ENCODE peak calls at places on chromosomes 6 and 20, in eight cellular contexts. One of them, this sample, is unnamed.

GRCh38 chr6:47256981-47257730 is 52.5 kb downstream of the TNFRSF21 start:
- DNase-seq in tibial nerve: no peak
- DNase-seq in NT2/D1: no peak
- DNase-seq in foreskin melanocyte: no peak
- DNase-seq in CD8-positive, alpha-beta T cell: no peak
- DNase-seq in GM12865: no peak
- DNase-seq in ACHN: no peak
- DNase-seq in effector memory CD8-positive, alpha-beta T cell: no peak
- DNase-seq in this sample: no peak

GRCh38 chr6:156098858-156099257 is 643.2 kb upstream of the NOX3 start:
- DNase-seq in tibial nerve: no peak
- DNase-seq in NT2/D1: no peak
- DNase-seq in foreskin melanocyte: no peak
- DNase-seq in CD8-positive, alpha-beta T cell: no peak
- DNase-seq in GM12865: no peak
- DNase-seq in ACHN: no peak
- DNase-seq in effector memory CD8-positive, alpha-beta T cell: no peak
- DNase-seq in this sample: no peak

GRCh38 chr6:69771158-69771906 is 25.5 kb downstream of the LMBRD1 start:
- DNase-seq in tibial nerve: no peak
- DNase-seq in NT2/D1: no peak
- DNase-seq in foreskin melanocyte: peak; percentile 24
- DNase-seq in CD8-positive, alpha-beta T cell: no peak
- DNase-seq in GM12865: no peak
- DNase-seq in ACHN: no peak
- DNase-seq in effector memory CD8-positive, alpha-beta T cell: no peak
- DNase-seq in this sample: no peak

GRCh38 chr6:43723737-43724295 is 36.2 kb upstream of the MRPS18A start:
- DNase-seq in tibial nerve: no peak
- DNase-seq in NT2/D1: no peak
- DNase-seq in foreskin melanocyte: no peak
- DNase-seq in CD8-positive, alpha-beta T cell: peak; percentile 40
- DNase-seq in GM12865: peak; percentile 89
- DNase-seq in ACHN: peak; percentile 63
- DNase-seq in effector memory CD8-positive, alpha-beta T cell: peak; percentile 55
- DNase-seq in this sample: peak; percentile 48

GRCh38 chr20:37879003-37879599 is 23.8 kb upstream of the VSTM2L start:
- DNase-seq in tibial nerve: no peak
- DNase-seq in NT2/D1: no peak
- DNase-seq in foreskin melanocyte: no peak
- DNase-seq in CD8-positive, alpha-beta T cell: no peak
- DNase-seq in GM12865: no peak
- DNase-seq in ACHN: no peak
- DNase-seq in effector memory CD8-positive, alpha-beta T cell: no peak
- DNase-seq in this sample: no peak

GRCh38 chr6:21100959-21101358 is 492.6 kb upstream of the SOX4 start:
- DNase-seq in tibial nerve: no peak
- DNase-seq in NT2/D1: no peak
- DNase-seq in foreskin melanocyte: no peak
- DNase-seq in CD8-positive, alpha-beta T cell: no peak
- DNase-seq in GM12865: no peak
- DNase-seq in ACHN: no peak
- DNase-seq in effector memory CD8-positive, alpha-beta T cell: no peak
- DNase-seq in this sample: no peak

GRCh38 chr6:83884523-83884922 is 25.0 kb downstream of the CYB5R4 start:
- DNase-seq in tibial nerve: no peak
- DNase-seq in NT2/D1: no peak
- DNase-seq in foreskin melanocyte: peak; percentile 50
- DNase-seq in CD8-positive, alpha-beta T cell: no peak
- DNase-seq in GM12865: peak; percentile 58
- DNase-seq in ACHN: peak; percentile 53
- DNase-seq in effector memory CD8-positive, alpha-beta T cell: no peak
- DNase-seq in this sample: peak; percentile 61

GRCh38 chr20:63064745-63065711 is 58.3 kb upstream of the BHLHE23 start:
- DNase-seq in tibial nerve: no peak
- DNase-seq in NT2/D1: no peak
- DNase-seq in foreskin melanocyte: no peak
- DNase-seq in CD8-positive, alpha-beta T cell: no peak
- DNase-seq in GM12865: no peak
- DNase-seq in ACHN: no peak
- DNase-seq in effector memory CD8-positive, alpha-beta T cell: no peak
- DNase-seq in this sample: no peak

GRCh38 chr20:37727247-37727956 is 33.6 kb downstream of the CTNNBL1 start:
- DNase-seq in tibial nerve: no peak
- DNase-seq in NT2/D1: peak; percentile 6
- DNase-seq in foreskin melanocyte: no peak
- DNase-seq in CD8-positive, alpha-beta T cell: no peak
- DNase-seq in GM12865: no peak
- DNase-seq in ACHN: no peak
- DNase-seq in effector memory CD8-positive, alpha-beta T cell: no peak
- DNase-seq in this sample: no peak

GRCh38 chr20:22795897-22796296 is 211.5 kb upstream of the FOXA2 start:
- DNase-seq in tibial nerve: peak; percentile 33
- DNase-seq in NT2/D1: no peak
- DNase-seq in foreskin melanocyte: peak; percentile 83
- DNase-seq in CD8-positive, alpha-beta T cell: no peak
- DNase-seq in GM12865: no peak
- DNase-seq in ACHN: peak; percentile 88
- DNase-seq in effector memory CD8-positive, alpha-beta T cell: no peak
- DNase-seq in this sample: peak; percentile 58

GRCh38 chr20:4470375-4470774 is 251.3 kb upstream of the PRND start:
- DNase-seq in tibial nerve: no peak
- DNase-seq in NT2/D1: no peak
- DNase-seq in foreskin melanocyte: no peak
- DNase-seq in CD8-positive, alpha-beta T cell: no peak
- DNase-seq in GM12865: no peak
- DNase-seq in ACHN: no peak
- DNase-seq in effector memory CD8-positive, alpha-beta T cell: no peak
- DNase-seq in this sample: no peak

GRCh38 chr20:2122921-2123320 is 21.3 kb downstream of the STK35 start:
- DNase-seq in tibial nerve: no peak
- DNase-seq in NT2/D1: no peak
- DNase-seq in foreskin melanocyte: no peak
- DNase-seq in CD8-positive, alpha-beta T cell: no peak
- DNase-seq in GM12865: no peak
- DNase-seq in ACHN: no peak
- DNase-seq in effector memory CD8-positive, alpha-beta T cell: no peak
- DNase-seq in this sample: no peak

GRCh38 chr6:455006-455585 is 63.5 kb downstream of the IRF4 start:
- DNase-seq in tibial nerve: no peak
- DNase-seq in NT2/D1: no peak
- DNase-seq in foreskin melanocyte: no peak
- DNase-seq in CD8-positive, alpha-beta T cell: peak; percentile 14
- DNase-seq in GM12865: no peak
- DNase-seq in ACHN: no peak
- DNase-seq in effector memory CD8-positive, alpha-beta T cell: no peak
- DNase-seq in this sample: no peak

GRCh38 chr20:30611239-30611984 is 646.1 kb upstream of the DEFB115 start:
- DNase-seq in tibial nerve: no peak
- DNase-seq in NT2/D1: no peak
- DNase-seq in foreskin melanocyte: peak; percentile 19
- DNase-seq in CD8-positive, alpha-beta T cell: no peak
- DNase-seq in GM12865: no peak
- DNase-seq in ACHN: no peak
- DNase-seq in effector memory CD8-positive, alpha-beta T cell: no peak
- DNase-seq in this sample: no peak

GRCh38 chr6:41427642-41428401 is 92.4 kb downstream of the NCR2 start:
- DNase-seq in tibial nerve: no peak
- DNase-seq in NT2/D1: no peak
- DNase-seq in foreskin melanocyte: no peak
- DNase-seq in CD8-positive, alpha-beta T cell: no peak
- DNase-seq in GM12865: no peak
- DNase-seq in ACHN: peak; percentile 42
- DNase-seq in effector memory CD8-positive, alpha-beta T cell: peak; percentile 30
- DNase-seq in this sample: peak; percentile 66

GRCh38 chr20:45840700-45841198 is 7.2 kb downstream of the SNX21 start:
- DNase-seq in tibial nerve: no peak
- DNase-seq in NT2/D1: no peak
- DNase-seq in foreskin melanocyte: no peak
- DNase-seq in CD8-positive, alpha-beta T cell: no peak
- DNase-seq in GM12865: no peak
- DNase-seq in ACHN: no peak
- DNase-seq in effector memory CD8-positive, alpha-beta T cell: no peak
- DNase-seq in this sample: no peak

GRCh38 chr6:106508836-106509235 is 120.5 kb downstream of the RTN4IP1 start:
- DNase-seq in tibial nerve: no peak
- DNase-seq in NT2/D1: no peak
- DNase-seq in foreskin melanocyte: no peak
- DNase-seq in CD8-positive, alpha-beta T cell: no peak
- DNase-seq in GM12865: no peak
- DNase-seq in ACHN: no peak
- DNase-seq in effector memory CD8-positive, alpha-beta T cell: no peak
- DNase-seq in this sample: no peak

GRCh38 chr6:46218457-46218856 is 47.7 kb upstream of the ENPP5 start:
- DNase-seq in tibial nerve: no peak
- DNase-seq in NT2/D1: no peak
- DNase-seq in foreskin melanocyte: no peak
- DNase-seq in CD8-positive, alpha-beta T cell: no peak
- DNase-seq in GM12865: no peak
- DNase-seq in ACHN: no peak
- DNase-seq in effector memory CD8-positive, alpha-beta T cell: no peak
- DNase-seq in this sample: no peak

GRCh38 chr6:31243508-31243907 is 28.4 kb downstream of the HLA-C start:
- DNase-seq in tibial nerve: no peak
- DNase-seq in NT2/D1: no peak
- DNase-seq in foreskin melanocyte: peak; percentile 53
- DNase-seq in CD8-positive, alpha-beta T cell: no peak
- DNase-seq in GM12865: no peak
- DNase-seq in ACHN: no peak
- DNase-seq in effector memory CD8-positive, alpha-beta T cell: no peak
- DNase-seq in this sample: no peak

GRCh38 chr6:137910424-137910834 is 43.4 kb downstream of the TNFAIP3 start:
- DNase-seq in tibial nerve: no peak
- DNase-seq in NT2/D1: no peak
- DNase-seq in foreskin melanocyte: no peak
- DNase-seq in CD8-positive, alpha-beta T cell: no peak
- DNase-seq in GM12865: no peak
- DNase-seq in ACHN: no peak
- DNase-seq in effector memory CD8-positive, alpha-beta T cell: no peak
- DNase-seq in this sample: no peak

GRCh38 chr6:111483736-111484654 is 977 bp upstream of the REV3L start:
- DNase-seq in tibial nerve: peak; percentile 91
- DNase-seq in NT2/D1: peak; percentile 57
- DNase-seq in foreskin melanocyte: peak; percentile 96
- DNase-seq in CD8-positive, alpha-beta T cell: peak; percentile 76
- DNase-seq in GM12865: peak; percentile 97
- DNase-seq in ACHN: peak; percentile 91
- DNase-seq in effector memory CD8-positive, alpha-beta T cell: no peak
- DNase-seq in this sample: peak; percentile 90

GRCh38 chr6:116217069-116217468 is 36.8 kb downstream of the TSPYL4 start:
- DNase-seq in tibial nerve: no peak
- DNase-seq in NT2/D1: no peak
- DNase-seq in foreskin melanocyte: peak; percentile 56
- DNase-seq in CD8-positive, alpha-beta T cell: no peak
- DNase-seq in GM12865: peak; percentile 31
- DNase-seq in ACHN: peak; percentile 55
- DNase-seq in effector memory CD8-positive, alpha-beta T cell: no peak
- DNase-seq in this sample: no peak

GRCh38 chr6:111842891-111843290 is 30.4 kb downstream of the FYN start:
- DNase-seq in tibial nerve: no peak
- DNase-seq in NT2/D1: no peak
- DNase-seq in foreskin melanocyte: no peak
- DNase-seq in CD8-positive, alpha-beta T cell: no peak
- DNase-seq in GM12865: no peak
- DNase-seq in ACHN: no peak
- DNase-seq in effector memory CD8-positive, alpha-beta T cell: no peak
- DNase-seq in this sample: no peak